ENCODE peak calls at places on chromosomes 2 and 18, in four cellular contexts. One of them, this sample, is unnamed.

GRCh38 chr2:113848758-113849460 is 41.0 kb upstream of the ACTR3 start:
- DNase-seq in astrocyte of the hippocampus: peak
- DNase-seq in activated T-helper 1 cell treated with anti-CD3 and anti-CD28 coated beads, Interleukin-2, amount 50 U/mL, for 16 hours: no peak
- DNase-seq in stimulated activated CD4-positive, alpha-beta T cell treated with anti-CD3 and anti-CD28 coated beads, Interleukin-15, amount 100 ng/mL, for 1 hour: no peak
- DNase-seq in this sample: no peak

GRCh38 chr18:58541789-58542425 is 87.0 kb downstream of the ALPK2 start:
- DNase-seq in stimulated activated CD4-positive, alpha-beta T cell treated with anti-CD3 and anti-CD28 coated beads, Interleukin-15, amount 100 ng/mL, for 1 hour: no peak
- DNase-seq in activated T-helper 1 cell treated with anti-CD3 and anti-CD28 coated beads, Interleukin-2, amount 50 U/mL, for 16 hours: no peak
- DNase-seq in astrocyte of the hippocampus: peak
- DNase-seq in this sample: no peak

GRCh38 chr2:234164499-234165409 is 114.3 kb downstream of the SPP2 start:
- DNase-seq in activated T-helper 1 cell treated with anti-CD3 and anti-CD28 coated beads, Interleukin-2, amount 50 U/mL, for 16 hours: peak
- DNase-seq in stimulated activated CD4-positive, alpha-beta T cell treated with anti-CD3 and anti-CD28 coated beads, Interleukin-15, amount 100 ng/mL, for 1 hour: peak
- DNase-seq in astrocyte of the hippocampus: peak
- DNase-seq in this sample: no peak

GRCh38 chr2:27723372-27724144 is 48.0 kb upstream of the MRPL33 start:
- DNase-seq in stimulated activated CD4-positive, alpha-beta T cell treated with anti-CD3 and anti-CD28 coated beads, Interleukin-15, amount 100 ng/mL, for 1 hour: no peak
- DNase-seq in astrocyte of the hippocampus: peak
- DNase-seq in activated T-helper 1 cell treated with anti-CD3 and anti-CD28 coated beads, Interleukin-2, amount 50 U/mL, for 16 hours: no peak
- DNase-seq in this sample: peak

GRCh38 chr18:76546282-76546572 is 51.2 kb upstream of the ZNF516 start:
- DNase-seq in stimulated activated CD4-positive, alpha-beta T cell treated with anti-CD3 and anti-CD28 coated beads, Interleukin-15, amount 100 ng/mL, for 1 hour: no peak
- DNase-seq in activated T-helper 1 cell treated with anti-CD3 and anti-CD28 coated beads, Interleukin-2, amount 50 U/mL, for 16 hours: no peak
- DNase-seq in astrocyte of the hippocampus: no peak
- DNase-seq in this sample: no peak

GRCh38 chr2:232887171-232887850 is 17.2 kb downstream of the SNORC start:
- DNase-seq in stimulated activated CD4-positive, alpha-beta T cell treated with anti-CD3 and anti-CD28 coated beads, Interleukin-15, amount 100 ng/mL, for 1 hour: no peak
- DNase-seq in astrocyte of the hippocampus: no peak
- DNase-seq in activated T-helper 1 cell treated with anti-CD3 and anti-CD28 coated beads, Interleukin-2, amount 50 U/mL, for 16 hours: no peak
- DNase-seq in this sample: no peak

GRCh38 chr2:168559187-168559586 is 103.1 kb downstream of the CERS6 start:
- DNase-seq in activated T-helper 1 cell treated with anti-CD3 and anti-CD28 coated beads, Interleukin-2, amount 50 U/mL, for 16 hours: no peak
- DNase-seq in stimulated activated CD4-positive, alpha-beta T cell treated with anti-CD3 and anti-CD28 coated beads, Interleukin-15, amount 100 ng/mL, for 1 hour: no peak
- DNase-seq in astrocyte of the hippocampus: no peak
- DNase-seq in this sample: no peak

GRCh38 chr2:83874712-83875430 is 584.2 kb downstream of the SUCLG1 start:
- DNase-seq in astrocyte of the hippocampus: no peak
- DNase-seq in stimulated activated CD4-positive, alpha-beta T cell treated with anti-CD3 and anti-CD28 coated beads, Interleukin-15, amount 100 ng/mL, for 1 hour: no peak
- DNase-seq in activated T-helper 1 cell treated with anti-CD3 and anti-CD28 coated beads, Interleukin-2, amount 50 U/mL, for 16 hours: no peak
- DNase-seq in this sample: no peak

GRCh38 chr2:96762529-96763253 is 2.0 kb downstream of the CNNM4 start:
- DNase-seq in stimulated activated CD4-positive, alpha-beta T cell treated with anti-CD3 and anti-CD28 coated beads, Interleukin-15, amount 100 ng/mL, for 1 hour: no peak
- DNase-seq in activated T-helper 1 cell treated with anti-CD3 and anti-CD28 coated beads, Interleukin-2, amount 50 U/mL, for 16 hours: no peak
- DNase-seq in astrocyte of the hippocampus: peak
- DNase-seq in this sample: no peak

GRCh38 chr2:64348386-64349142 is 105.4 kb upstream of the LGALSL start:
- DNase-seq in astrocyte of the hippocampus: peak
- DNase-seq in activated T-helper 1 cell treated with anti-CD3 and anti-CD28 coated beads, Interleukin-2, amount 50 U/mL, for 16 hours: no peak
- DNase-seq in stimulated activated CD4-positive, alpha-beta T cell treated with anti-CD3 and anti-CD28 coated beads, Interleukin-15, amount 100 ng/mL, for 1 hour: no peak
- DNase-seq in this sample: no peak

GRCh38 chr2:54755641-54756326 is 32.3 kb downstream of the EML6 start:
- DNase-seq in activated T-helper 1 cell treated with anti-CD3 and anti-CD28 coated beads, Interleukin-2, amount 50 U/mL, for 16 hours: no peak
- DNase-seq in astrocyte of the hippocampus: no peak
- DNase-seq in stimulated activated CD4-positive, alpha-beta T cell treated with anti-CD3 and anti-CD28 coated beads, Interleukin-15, amount 100 ng/mL, for 1 hour: no peak
- DNase-seq in this sample: no peak

GRCh38 chr18:8176554-8176953 is 432.7 kb upstream of the RAB12 start:
- DNase-seq in activated T-helper 1 cell treated with anti-CD3 and anti-CD28 coated beads, Interleukin-2, amount 50 U/mL, for 16 hours: no peak
- DNase-seq in astrocyte of the hippocampus: no peak
- DNase-seq in stimulated activated CD4-positive, alpha-beta T cell treated with anti-CD3 and anti-CD28 coated beads, Interleukin-15, amount 100 ng/mL, for 1 hour: no peak
- DNase-seq in this sample: no peak

GRCh38 chr18:42477261-42477660 is 522.2 kb downstream of the PIK3C3 start:
- DNase-seq in astrocyte of the hippocampus: peak
- DNase-seq in stimulated activated CD4-positive, alpha-beta T cell treated with anti-CD3 and anti-CD28 coated beads, Interleukin-15, amount 100 ng/mL, for 1 hour: no peak
- DNase-seq in activated T-helper 1 cell treated with anti-CD3 and anti-CD28 coated beads, Interleukin-2, amount 50 U/mL, for 16 hours: no peak
- DNase-seq in this sample: no peak

GRCh38 chr18:12422936-12423335 is 15.2 kb downstream of the PRELID3A start:
- DNase-seq in activated T-helper 1 cell treated with anti-CD3 and anti-CD28 coated beads, Interleukin-2, amount 50 U/mL, for 16 hours: no peak
- DNase-seq in stimulated activated CD4-positive, alpha-beta T cell treated with anti-CD3 and anti-CD28 coated beads, Interleukin-15, amount 100 ng/mL, for 1 hour: no peak
- DNase-seq in astrocyte of the hippocampus: no peak
- DNase-seq in this sample: no peak

GRCh38 chr2:241320394-241320793 is 4.7 kb downstream of the SEPTIN2 start:
- DNase-seq in astrocyte of the hippocampus: no peak
- DNase-seq in activated T-helper 1 cell treated with anti-CD3 and anti-CD28 coated beads, Interleukin-2, amount 50 U/mL, for 16 hours: no peak
- DNase-seq in stimulated activated CD4-positive, alpha-beta T cell treated with anti-CD3 and anti-CD28 coated beads, Interleukin-15, amount 100 ng/mL, for 1 hour: no peak
- DNase-seq in this sample: no peak

GRCh38 chr2:240170883-240171282 is 30.4 kb upstream of the OTOS start:
- DNase-seq in stimulated activated CD4-positive, alpha-beta T cell treated with anti-CD3 and anti-CD28 coated beads, Interleukin-15, amount 100 ng/mL, for 1 hour: no peak
- DNase-seq in astrocyte of the hippocampus: no peak
- DNase-seq in activated T-helper 1 cell treated with anti-CD3 and anti-CD28 coated beads, Interleukin-2, amount 50 U/mL, for 16 hours: no peak
- DNase-seq in this sample: no peak

GRCh38 chr2:241268716-241269445 is 46.6 kb downstream of the HDLBP start:
- DNase-seq in astrocyte of the hippocampus: peak
- DNase-seq in activated T-helper 1 cell treated with anti-CD3 and anti-CD28 coated beads, Interleukin-2, amount 50 U/mL, for 16 hours: no peak
- DNase-seq in stimulated activated CD4-positive, alpha-beta T cell treated with anti-CD3 and anti-CD28 coated beads, Interleukin-15, amount 100 ng/mL, for 1 hour: no peak
- DNase-seq in this sample: no peak

GRCh38 chr2:155546715-155547555 is 785.6 kb downstream of the NR4A2 start:
- DNase-seq in activated T-helper 1 cell treated with anti-CD3 and anti-CD28 coated beads, Interleukin-2, amount 50 U/mL, for 16 hours: no peak
- DNase-seq in stimulated activated CD4-positive, alpha-beta T cell treated with anti-CD3 and anti-CD28 coated beads, Interleukin-15, amount 100 ng/mL, for 1 hour: no peak
- DNase-seq in astrocyte of the hippocampus: peak
- DNase-seq in this sample: no peak

GRCh38 chr2:19504400-19505198 is 146.2 kb upstream of the OSR1 start:
- DNase-seq in stimulated activated CD4-positive, alpha-beta T cell treated with anti-CD3 and anti-CD28 coated beads, Interleukin-15, amount 100 ng/mL, for 1 hour: no peak
- DNase-seq in astrocyte of the hippocampus: no peak
- DNase-seq in activated T-helper 1 cell treated with anti-CD3 and anti-CD28 coated beads, Interleukin-2, amount 50 U/mL, for 16 hours: no peak
- DNase-seq in this sample: no peak

This sample was measured in nucleus accumbens.